ENCODE peak calls at places on chromosomes 13 and 19, in ten cellular contexts. M is spleen, J is HCT116, W is breast epithelium, V is GM12892, I is stomach, P is transverse colon, C is prostate gland, R is upper lobe of left lung, G is H1. X is an unnamed sample.

GRCh38 chr13:94129490-94129894 is 350.0 kb downstream of the DCT start:
- DNase-seq in M (no peak), J (no peak), W (no peak), V (no peak), I (no peak), P (no peak), C (no peak), R (no peak), G (no peak), X (no peak)

GRCh38 chr13:106696140-106696539 is 128.2 kb upstream of the ARGLU1 start:
- DNase-seq in M (no peak), J (no peak), W (no peak), V (no peak), I (no peak), P (no peak), C (no peak), R (no peak), G (no peak), X (no peak)

GRCh38 chr19:22882797-22883196 is 50.7 kb downstream of the ZNF723 start:
- DNase-seq in M (no peak), J (peak; percentile 3), W (no peak), V (no peak), I (no peak), P (no peak), C (no peak), R (no peak), G (no peak), X (no peak)

GRCh38 chr19:17402982-17403855 is 2.2 kb downstream of the BST2 start:
- DNase-seq in M (no peak), J (no peak), W (no peak), V (peak; percentile 68), I (no peak), P (no peak), C (no peak), R (peak; percentile 85), G (peak; percentile 88), X (no peak)

GRCh38 chr13:78160793-78161192 is 242.2 kb upstream of the EDNRB start:
- DNase-seq in M (no peak), J (no peak), W (no peak), V (no peak), I (no peak), P (no peak), C (no peak), R (no peak), G (no peak), X (no peak)

GRCh38 chr13:38758278-38758677 is 71.4 kb downstream of the FREM2 start:
- DNase-seq in M (no peak), J (no peak), W (no peak), V (no peak), I (no peak), P (no peak), C (no peak), R (no peak), G (no peak), X (no peak)

GRCh38 chr13:51817717-51818116 is 13.8 kb upstream of the DHRS12 start:
- DNase-seq in M (no peak), J (no peak), W (no peak), V (no peak), I (no peak), P (no peak), C (no peak), R (no peak), G (no peak), X (peak; percentile 58)

GRCh38 chr19:4679416-4679815 is 9.3 kb upstream of the MYDGF start:
- DNase-seq in M (no peak), J (no peak), W (no peak), V (no peak), I (no peak), P (no peak), C (no peak), R (no peak), G (no peak), X (no peak)

GRCh38 chr13:47337781-47338507 is 441.1 kb upstream of the HTR2A start:
- DNase-seq in M (no peak), J (no peak), W (no peak), V (no peak), I (no peak), P (no peak), C (no peak), R (no peak), G (no peak), X (no peak)
- TF ChIP-seq POLR2AphosphoS5 in M (no peak), J (no peak), W (no peak), V (no peak), I (no peak), P (no peak), C (no peak), R (no peak), G (no peak), X (no peak)

DNA sequence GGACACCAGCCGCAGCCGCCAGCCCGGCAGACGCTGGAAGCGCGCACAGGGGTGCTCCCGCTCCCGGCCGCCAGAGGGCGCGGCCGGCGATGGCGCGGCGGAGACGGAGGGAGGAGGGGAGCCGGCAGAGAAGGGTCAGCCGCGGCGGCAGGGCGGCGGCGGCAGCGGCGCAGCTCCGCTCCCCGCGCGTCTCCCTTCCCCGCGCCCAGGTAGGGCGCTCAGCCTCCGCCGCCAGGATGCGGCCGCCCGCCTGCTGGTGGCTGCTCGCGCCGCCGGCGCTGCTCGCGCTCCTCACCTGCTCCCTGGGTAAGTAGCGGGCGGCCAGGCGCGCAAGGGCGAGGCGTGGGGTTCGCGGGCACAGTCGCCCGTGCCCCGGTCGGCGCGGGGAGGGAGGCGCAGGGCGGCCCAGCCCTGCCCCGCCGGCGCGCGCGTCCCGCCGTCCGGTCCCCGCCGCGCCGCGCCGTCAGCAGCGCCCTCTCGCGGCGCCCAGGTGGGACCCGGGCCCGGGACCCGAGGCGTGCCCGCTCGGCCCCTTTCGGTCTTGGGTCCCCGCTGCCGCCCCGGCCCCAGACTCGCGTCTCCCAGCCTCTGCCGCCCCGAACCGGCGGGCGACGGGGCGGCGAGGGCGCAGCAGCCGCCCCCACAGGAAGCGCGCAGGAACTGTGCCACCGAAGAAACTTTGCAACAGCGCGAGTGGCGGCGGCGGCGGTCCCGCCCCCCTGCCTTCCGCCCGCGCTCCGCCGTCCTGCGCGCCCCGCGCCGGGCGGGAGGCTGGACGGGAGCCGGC is at the start of gene B3GLCT:
- DNase-seq in M (peak; percentile 98), J (peak; percentile 36), W (peak; percentile 77), V (peak; percentile 89), I (peak; percentile 84), P (peak; percentile 85), C (peak; percentile 65), R (peak; percentile 97), G (peak; percentile 91), X (peak; percentile 85)
- TF ChIP-seq POLR2A in M (no peak), J (peak; percentile 44), W (no peak), V (no peak), I (no peak), P (no peak), C (peak; percentile 24), R (peak; percentile 49), G (peak; percentile 76), X (no peak)

GRCh38 chr19:2039959-2040646 is 10.9 kb downstream of the MKNK2 start:
- DNase-seq in M (peak; percentile 80), J (no peak), W (no peak), V (no peak), I (no peak), P (no peak), C (peak; percentile 19), R (peak; percentile 80), G (no peak), X (peak; percentile 69)

GRCh38 chr19:2039082-2039958 is 11.7 kb downstream of the MKNK2 start:
- DNase-seq in M (peak; percentile 85), J (no peak), W (no peak), V (no peak), I (no peak), P (no peak), C (peak; percentile 4), R (peak; percentile 80), G (peak; percentile 43), X (peak; percentile 68)

GRCh38 chr19:2041436-2041685 is 9.7 kb downstream of the MKNK2 start:
- DNase-seq in M (no peak), J (no peak), W (no peak), V (no peak), I (no peak), P (no peak), C (peak; percentile 7), R (no peak), G (no peak), X (no peak)

GRCh38 chr19:2041686-2042484 is 9.2 kb downstream of the MKNK2 start:
- DNase-seq in M (peak; percentile 100), J (peak; percentile 82), W (peak; percentile 99), V (peak; percentile 99), I (peak; percentile 99), P (peak; percentile 99), C (peak; percentile 99), R (peak; percentile 100), G (peak; percentile 97), X (peak; percentile 99)

DNA sequence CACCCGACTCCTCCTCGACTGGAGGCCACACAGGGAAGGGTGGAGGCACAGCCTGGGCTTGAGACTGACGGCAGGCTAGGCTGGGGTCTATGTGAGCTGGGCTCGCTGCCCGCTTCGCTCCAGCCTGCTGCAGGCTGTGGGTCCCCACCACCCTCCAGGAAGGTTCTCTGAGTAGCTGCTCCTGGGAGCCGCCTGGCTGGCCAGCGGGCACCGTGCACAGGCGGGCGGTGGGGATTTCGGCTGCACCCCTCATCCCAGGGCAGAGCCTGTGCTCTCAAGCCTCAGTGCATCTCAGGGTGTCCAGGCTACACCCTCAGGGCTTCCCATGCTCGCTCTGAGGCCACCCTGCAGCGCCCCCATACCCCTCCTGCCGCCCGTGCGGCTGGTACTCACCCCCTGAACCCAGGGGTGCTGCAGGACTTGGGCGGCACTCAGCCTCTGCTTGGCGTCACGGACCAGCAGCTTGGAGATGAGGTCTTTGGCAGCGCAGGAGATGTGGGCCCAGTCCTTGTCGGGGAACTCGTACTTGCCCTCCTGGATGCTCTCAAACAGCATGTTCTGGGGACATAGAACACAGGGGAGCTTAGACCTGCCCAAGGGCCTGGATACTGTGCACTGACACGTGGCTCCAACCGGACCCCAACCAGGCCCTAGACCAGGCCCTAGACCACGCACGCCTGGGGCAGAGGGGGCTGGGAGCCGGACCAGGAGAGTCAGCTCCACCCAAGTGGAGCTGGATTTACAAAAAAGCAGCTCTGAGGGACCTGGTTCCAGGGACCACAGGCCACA is 10.2 kb downstream of the MKNK2 start:
- DNase-seq in M (peak; percentile 81), J (no peak), W (no peak), V (no peak), I (no peak), P (no peak), C (peak; percentile 4), R (peak; percentile 70), G (no peak), X (peak; percentile 69)
- TF ChIP-seq POLR2AphosphoS5 in M (peak; percentile 73), J (no peak), W (no peak), V (peak; percentile 24), I (no peak), P (no peak), C (no peak), R (no peak), G (no peak), X (no peak)

GRCh38 chr13:103081435-103081834 is 15.2 kb upstream of the SLC10A2 start:
- DNase-seq in M (no peak), J (no peak), W (no peak), V (no peak), I (no peak), P (no peak), C (no peak), R (no peak), G (no peak), X (no peak)

DNA sequence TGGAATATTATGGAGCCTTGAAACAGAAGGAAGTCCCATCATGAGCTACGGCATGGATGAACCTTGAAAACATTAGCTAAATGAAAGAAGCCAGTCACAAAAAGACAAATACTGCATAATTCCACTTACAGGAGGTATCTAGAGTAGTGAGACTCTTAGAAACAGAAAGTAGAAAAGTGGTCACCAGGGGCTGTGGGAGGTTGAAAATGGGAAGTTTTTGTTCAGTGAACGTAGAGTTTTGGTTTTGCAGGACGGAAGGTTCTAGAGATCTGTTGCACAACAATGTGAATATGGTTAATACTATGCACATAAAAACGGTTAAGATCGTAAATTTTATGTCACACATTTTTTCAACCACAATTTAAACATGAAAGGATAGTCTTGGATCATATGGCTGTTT is 11.9 kb upstream of the SLC10A2 start:
- DNase-seq in M (no peak), J (no peak), W (no peak), V (no peak), I (no peak), P (no peak), C (no peak), R (no peak), G (no peak), X (no peak)
- TF ChIP-seq POLR2A in M (no peak), J (no peak), W (no peak), V (no peak), I (no peak), P (no peak), C (no peak), R (no peak), G (no peak), X (no peak)

X was measured in sigmoid colon.